ENCODE peak calls at places on chromosomes 1 and 21, in eight cellular contexts. One of them, this sample, is unnamed.

GRCh38 chr1:202009326-202010031 is 908 bp upstream of the ELF3 start:
- DNase-seq in GM20000: peak
- DNase-seq in B cell: peak
- DNase-seq in CD4-positive, alpha-beta T cell: peak
- DNase-seq in OCI-M1: peak
- DNase-seq in NCI-H1694 treated with DMSO at 0.1 percent for 48 hours: peak
- DNase-seq in GM13977: peak
- DNase-seq in ELR: peak
- DNase-seq in this sample: peak

GRCh38 chr1:1256956-1257871 is 10.7 kb upstream of the C1QTNF12 start:
- DNase-seq in GM20000: no peak
- DNase-seq in B cell: no peak
- DNase-seq in CD4-positive, alpha-beta T cell: no peak
- DNase-seq in OCI-M1: no peak
- DNase-seq in NCI-H1694 treated with DMSO at 0.1 percent for 48 hours: no peak
- DNase-seq in GM13977: no peak
- DNase-seq in ELR: no peak
- DNase-seq in this sample: no peak

GRCh38 chr21:45460611-45461368 is 55.8 kb downstream of the COL18A1 start:
- DNase-seq in GM20000: no peak
- DNase-seq in B cell: no peak
- DNase-seq in CD4-positive, alpha-beta T cell: no peak
- DNase-seq in OCI-M1: no peak
- DNase-seq in NCI-H1694 treated with DMSO at 0.1 percent for 48 hours: no peak
- DNase-seq in GM13977: no peak
- DNase-seq in ELR: peak
- DNase-seq in this sample: no peak

GRCh38 chr1:64038965-64039926 is 164.2 kb upstream of the UBE2U start:
- DNase-seq in GM20000: no peak
- DNase-seq in B cell: no peak
- DNase-seq in CD4-positive, alpha-beta T cell: no peak
- DNase-seq in OCI-M1: no peak
- DNase-seq in NCI-H1694 treated with DMSO at 0.1 percent for 48 hours: no peak
- DNase-seq in GM13977: no peak
- DNase-seq in ELR: peak
- DNase-seq in this sample: peak

GRCh38 chr1:157284446-157284845 is 146.3 kb upstream of the ETV3 start:
- DNase-seq in GM20000: no peak
- DNase-seq in B cell: no peak
- DNase-seq in CD4-positive, alpha-beta T cell: no peak
- DNase-seq in OCI-M1: no peak
- DNase-seq in NCI-H1694 treated with DMSO at 0.1 percent for 48 hours: no peak
- DNase-seq in GM13977: no peak
- DNase-seq in ELR: no peak
- DNase-seq in this sample: no peak

GRCh38 chr1:14267991-14268390 is 330.5 kb upstream of the KAZN start:
- DNase-seq in GM20000: no peak
- DNase-seq in B cell: no peak
- DNase-seq in CD4-positive, alpha-beta T cell: no peak
- DNase-seq in OCI-M1: no peak
- DNase-seq in NCI-H1694 treated with DMSO at 0.1 percent for 48 hours: no peak
- DNase-seq in GM13977: no peak
- DNase-seq in ELR: no peak
- DNase-seq in this sample: no peak

GRCh38 chr1:201593200-201593828 is 54.4 kb downstream of the NAV1 start:
- DNase-seq in GM20000: no peak
- DNase-seq in B cell: no peak
- DNase-seq in CD4-positive, alpha-beta T cell: no peak
- DNase-seq in OCI-M1: peak
- DNase-seq in NCI-H1694 treated with DMSO at 0.1 percent for 48 hours: no peak
- DNase-seq in GM13977: no peak
- DNase-seq in ELR: peak
- DNase-seq in this sample: no peak

GRCh38 chr1:145956361-145956760 is 1.5 kb downstream of the LIX1L start:
- DNase-seq in GM20000: no peak
- DNase-seq in B cell: no peak
- DNase-seq in CD4-positive, alpha-beta T cell: no peak
- DNase-seq in OCI-M1: no peak
- DNase-seq in NCI-H1694 treated with DMSO at 0.1 percent for 48 hours: no peak
- DNase-seq in GM13977: no peak
- DNase-seq in ELR: no peak
- DNase-seq in this sample: no peak

GRCh38 chr1:156502749-156503671 is 2.4 kb upstream of the MEF2D start:
- DNase-seq in GM20000: no peak
- DNase-seq in B cell: no peak
- DNase-seq in CD4-positive, alpha-beta T cell: no peak
- DNase-seq in OCI-M1: no peak
- DNase-seq in NCI-H1694 treated with DMSO at 0.1 percent for 48 hours: peak
- DNase-seq in GM13977: no peak
- DNase-seq in ELR: peak
- DNase-seq in this sample: no peak

GRCh38 chr1:215273838-215274516 is 191.4 kb downstream of the KCNK2 start:
- DNase-seq in GM20000: no peak
- DNase-seq in B cell: no peak
- DNase-seq in CD4-positive, alpha-beta T cell: no peak
- DNase-seq in OCI-M1: no peak
- DNase-seq in NCI-H1694 treated with DMSO at 0.1 percent for 48 hours: no peak
- DNase-seq in GM13977: no peak
- DNase-seq in ELR: peak
- DNase-seq in this sample: no peak

GRCh38 chr1:209387271-209387968 is 196.1 kb upstream of the CAMK1G start:
- DNase-seq in GM20000: no peak
- DNase-seq in B cell: no peak
- DNase-seq in CD4-positive, alpha-beta T cell: no peak
- DNase-seq in OCI-M1: no peak
- DNase-seq in NCI-H1694 treated with DMSO at 0.1 percent for 48 hours: no peak
- DNase-seq in GM13977: no peak
- DNase-seq in ELR: no peak
- DNase-seq in this sample: no peak

GRCh38 chr1:223543559-223543958 is 121.9 kb downstream of the CAPN8 start:
- DNase-seq in GM20000: no peak
- DNase-seq in B cell: no peak
- DNase-seq in CD4-positive, alpha-beta T cell: no peak
- DNase-seq in OCI-M1: no peak
- DNase-seq in NCI-H1694 treated with DMSO at 0.1 percent for 48 hours: no peak
- DNase-seq in GM13977: no peak
- DNase-seq in ELR: no peak
- DNase-seq in this sample: no peak

GRCh38 chr1:93042822-93043557 is 36.1 kb upstream of the MTF2 start:
- DNase-seq in GM20000: no peak
- DNase-seq in B cell: no peak
- DNase-seq in CD4-positive, alpha-beta T cell: no peak
- DNase-seq in OCI-M1: no peak
- DNase-seq in NCI-H1694 treated with DMSO at 0.1 percent for 48 hours: no peak
- DNase-seq in GM13977: no peak
- DNase-seq in ELR: no peak
- DNase-seq in this sample: no peak

GRCh38 chr21:25126564-25126963 is 480.7 kb downstream of the MRPL39 start:
- DNase-seq in GM20000: no peak
- DNase-seq in B cell: no peak
- DNase-seq in CD4-positive, alpha-beta T cell: no peak
- DNase-seq in OCI-M1: no peak
- DNase-seq in NCI-H1694 treated with DMSO at 0.1 percent for 48 hours: no peak
- DNase-seq in GM13977: no peak
- DNase-seq in ELR: no peak
- DNase-seq in this sample: no peak

GRCh38 chr1:19808351-19808750 is 6.7 kb downstream of the RNF186 start:
- DNase-seq in GM20000: no peak
- DNase-seq in B cell: no peak
- DNase-seq in CD4-positive, alpha-beta T cell: no peak
- DNase-seq in OCI-M1: no peak
- DNase-seq in NCI-H1694 treated with DMSO at 0.1 percent for 48 hours: no peak
- DNase-seq in GM13977: no peak
- DNase-seq in ELR: no peak
- DNase-seq in this sample: no peak

GRCh38 chr21:46060596-46061061 is 37.3 kb upstream of the COL6A2 start:
- DNase-seq in GM20000: no peak
- DNase-seq in B cell: no peak
- DNase-seq in CD4-positive, alpha-beta T cell: no peak
- DNase-seq in OCI-M1: no peak
- DNase-seq in NCI-H1694 treated with DMSO at 0.1 percent for 48 hours: no peak
- DNase-seq in GM13977: no peak
- DNase-seq in ELR: peak
- DNase-seq in this sample: no peak

GRCh38 chr1:149962039-149962647 is 25.5 kb upstream of the MTMR11 start:
- DNase-seq in GM20000: peak
- DNase-seq in B cell: peak
- DNase-seq in CD4-positive, alpha-beta T cell: peak
- DNase-seq in OCI-M1: peak
- DNase-seq in NCI-H1694 treated with DMSO at 0.1 percent for 48 hours: peak
- DNase-seq in GM13977: peak
- DNase-seq in ELR: peak
- DNase-seq in this sample: peak

GRCh38 chr1:3002349-3003038 is 18.8 kb upstream of the ACTRT2 start:
- DNase-seq in GM20000: no peak
- DNase-seq in B cell: no peak
- DNase-seq in CD4-positive, alpha-beta T cell: no peak
- DNase-seq in OCI-M1: no peak
- DNase-seq in NCI-H1694 treated with DMSO at 0.1 percent for 48 hours: no peak
- DNase-seq in GM13977: no peak
- DNase-seq in ELR: no peak
- DNase-seq in this sample: no peak

GRCh38 chr1:246875041-246876026 is 56.4 kb downstream of the AHCTF1 start:
- DNase-seq in GM20000: no peak
- DNase-seq in B cell: no peak
- DNase-seq in CD4-positive, alpha-beta T cell: no peak
- DNase-seq in OCI-M1: no peak
- DNase-seq in NCI-H1694 treated with DMSO at 0.1 percent for 48 hours: no peak
- DNase-seq in GM13977: peak
- DNase-seq in ELR: peak
- DNase-seq in this sample: no peak

GRCh38 chr21:22941779-22942178 is 1943.6 kb downstream of the NCAM2 start:
- DNase-seq in GM20000: no peak
- DNase-seq in B cell: no peak
- DNase-seq in CD4-positive, alpha-beta T cell: no peak
- DNase-seq in OCI-M1: no peak
- DNase-seq in NCI-H1694 treated with DMSO at 0.1 percent for 48 hours: no peak
- DNase-seq in GM13977: no peak
- DNase-seq in ELR: peak
- DNase-seq in this sample: no peak

GRCh38 chr1:221429262-221429661 is 312.6 kb downstream of the DUSP10 start:
- DNase-seq in GM20000: no peak
- DNase-seq in B cell: no peak
- DNase-seq in CD4-positive, alpha-beta T cell: no peak
- DNase-seq in OCI-M1: peak
- DNase-seq in NCI-H1694 treated with DMSO at 0.1 percent for 48 hours: no peak
- DNase-seq in GM13977: no peak
- DNase-seq in ELR: peak
- DNase-seq in this sample: no peak

GRCh38 chr1:219692981-219693380 is 80.1 kb upstream of the ZC3H11B start:
- DNase-seq in GM20000: no peak
- DNase-seq in B cell: no peak
- DNase-seq in CD4-positive, alpha-beta T cell: no peak
- DNase-seq in OCI-M1: no peak
- DNase-seq in NCI-H1694 treated with DMSO at 0.1 percent for 48 hours: no peak
- DNase-seq in GM13977: no peak
- DNase-seq in ELR: no peak
- DNase-seq in this sample: peak

GRCh38 chr1:29648026-29648425 is 411.7 kb downstream of the PTPRU start:
- DNase-seq in GM20000: no peak
- DNase-seq in B cell: no peak
- DNase-seq in CD4-positive, alpha-beta T cell: no peak
- DNase-seq in OCI-M1: no peak
- DNase-seq in NCI-H1694 treated with DMSO at 0.1 percent for 48 hours: no peak
- DNase-seq in GM13977: no peak
- DNase-seq in ELR: no peak
- DNase-seq in this sample: no peak

GRCh38 chr1:24136956-24137539 is 5.9 kb downstream of the IL22RA1 start:
- DNase-seq in GM20000: no peak
- DNase-seq in B cell: no peak
- DNase-seq in CD4-positive, alpha-beta T cell: no peak
- DNase-seq in OCI-M1: no peak
- DNase-seq in NCI-H1694 treated with DMSO at 0.1 percent for 48 hours: no peak
- DNase-seq in GM13977: no peak
- DNase-seq in ELR: no peak
- DNase-seq in this sample: no peak

GRCh38 chr1:155126494-155127104 is 1.1 kb upstream of the EFNA1 start:
- DNase-seq in GM20000: no peak
- DNase-seq in B cell: peak
- DNase-seq in CD4-positive, alpha-beta T cell: no peak
- DNase-seq in OCI-M1: no peak
- DNase-seq in NCI-H1694 treated with DMSO at 0.1 percent for 48 hours: peak
- DNase-seq in GM13977: peak
- DNase-seq in ELR: peak
- DNase-seq in this sample: no peak

GRCh38 chr1:168509875-168510594 is 33.8 kb downstream of the XCL2 start:
- DNase-seq in GM20000: peak
- DNase-seq in B cell: no peak
- DNase-seq in CD4-positive, alpha-beta T cell: no peak
- DNase-seq in OCI-M1: no peak
- DNase-seq in NCI-H1694 treated with DMSO at 0.1 percent for 48 hours: no peak
- DNase-seq in GM13977: peak
- DNase-seq in ELR: no peak
- DNase-seq in this sample: peak

GRCh38 chr21:36734367-36735200 is 35.7 kb downstream of the SIM2 start:
- DNase-seq in GM20000: no peak
- DNase-seq in B cell: no peak
- DNase-seq in CD4-positive, alpha-beta T cell: no peak
- DNase-seq in OCI-M1: no peak
- DNase-seq in NCI-H1694 treated with DMSO at 0.1 percent for 48 hours: no peak
- DNase-seq in GM13977: no peak
- DNase-seq in ELR: no peak
- DNase-seq in this sample: no peak

GRCh38 chr1:22318279-22318983 is 133.2 kb upstream of the ZBTB40 start:
- DNase-seq in GM20000: no peak
- DNase-seq in B cell: no peak
- DNase-seq in CD4-positive, alpha-beta T cell: no peak
- DNase-seq in OCI-M1: no peak
- DNase-seq in NCI-H1694 treated with DMSO at 0.1 percent for 48 hours: peak
- DNase-seq in GM13977: no peak
- DNase-seq in ELR: no peak
- DNase-seq in this sample: no peak

GRCh38 chr1:239725371-239725770 is 339.0 kb downstream of the CHRM3 start:
- DNase-seq in GM20000: no peak
- DNase-seq in B cell: no peak
- DNase-seq in CD4-positive, alpha-beta T cell: no peak
- DNase-seq in OCI-M1: no peak
- DNase-seq in NCI-H1694 treated with DMSO at 0.1 percent for 48 hours: no peak
- DNase-seq in GM13977: no peak
- DNase-seq in ELR: no peak
- DNase-seq in this sample: no peak